ENCODE peak calls at places on chromosomes 4 and X, in six cellular contexts. T is colonic mucosa, P is heart left ventricle, B is skeletal muscle cell, N is PC-9, G is PC-3. X is an unnamed sample.

GRCh38 chr4:74365761-74366160 is 816 bp downstream of the EREG start:
- DNase-seq in T (peak; percentile 73), P (no peak), B (no peak), N (no peak), G (no peak), X (no peak)

GRCh38 chr4:160276785-160277325 is 1174.0 kb downstream of the RAPGEF2 start:
- DNase-seq in T (no peak), P (no peak), B (no peak), N (no peak), G (no peak), X (no peak)

GRCh38 chrX:1535241-1536041 is 1.5 kb downstream of the P2RY8 start:
- DNase-seq in T (peak; percentile 32), P (no peak), B (no peak), N (no peak), G (no peak), X (peak; percentile 11)

GRCh38 chr4:66169341-66169740 is 499.1 kb upstream of the EPHA5 start:
- DNase-seq in T (no peak), P (no peak), B (no peak), N (no peak), G (peak; percentile 74), X (no peak)

GRCh38 chrX:154356596-154356995 is 17.8 kb downstream of the FLNA start:
- DNase-seq in T (no peak), P (no peak), B (no peak), N (no peak), G (no peak), X (no peak)

GRCh38 chr4:180751009-180751408 is 1492.2 kb upstream of the TENM3 start:
- DNase-seq in T (no peak), P (no peak), B (peak; percentile 31), N (no peak), G (peak; percentile 6), X (no peak)

GRCh38 chr4:143025111-143025704 is 159.5 kb upstream of the USP38 start:
- DNase-seq in T (no peak), P (no peak), B (peak; percentile 11), N (peak; percentile 8), G (peak; percentile 55), X (no peak)

GRCh38 chrX:23304881-23305280 is 29.8 kb upstream of the PTCHD1 start:
- DNase-seq in T (no peak), P (no peak), B (no peak), N (no peak), G (no peak), X (no peak)

GRCh38 chrX:16484338-16484737 is 165.6 kb upstream of the S100G start:
- DNase-seq in T (no peak), P (no peak), B (peak; percentile 79), N (peak; percentile 25), G (peak; percentile 95), X (peak; percentile 49)

GRCh38 chr4:990746-991367 is 2.3 kb downstream of the SLC26A1 start:
- DNase-seq in T (no peak), P (peak; percentile 19), B (no peak), N (no peak), G (no peak), X (no peak)

GRCh38 chr4:119647558-119647957 is 19.0 kb upstream of the PDE5A start:
- DNase-seq in T (no peak), P (no peak), B (peak; percentile 48), N (no peak), G (no peak), X (no peak)

GRCh38 chrX:42778096-42778495 is at the start of gene PPP1R2C:
- DNase-seq in T (no peak), P (no peak), B (no peak), N (no peak), G (no peak), X (no peak)

GRCh38 chr4:118173956-118174355 is 139.7 kb downstream of the NDST3 start:
- DNase-seq in T (no peak), P (no peak), B (peak; percentile 77), N (no peak), G (peak; percentile 4), X (peak; percentile 84)

GRCh38 chr4:158446106-158446505 is 75.6 kb upstream of the RXFP1 start:
- DNase-seq in T (no peak), P (no peak), B (peak; percentile 72), N (no peak), G (peak; percentile 15), X (no peak)

GRCh38 chr4:69649629-69650028 is 3.4 kb downstream of the UGT2A1 start:
- DNase-seq in T (no peak), P (no peak), B (no peak), N (no peak), G (no peak), X (no peak)

GRCh38 chr4:158333820-158334219 is 123.5 kb downstream of the TMEM144 start:
- DNase-seq in T (no peak), P (no peak), B (no peak), N (no peak), G (no peak), X (no peak)

GRCh38 chr4:150004481-150004880 is 73.8 kb upstream of the DCLK2 start:
- DNase-seq in T (no peak), P (no peak), B (no peak), N (no peak), G (no peak), X (peak; percentile 51)

GRCh38 chr4:80424225-80424581 is 88.7 kb downstream of the CFAP299 start:
- DNase-seq in T (no peak), P (no peak), B (no peak), N (no peak), G (no peak), X (no peak)

GRCh38 chr4:41844327-41844726 is 90.9 kb upstream of the TMEM33 start:
- DNase-seq in T (no peak), P (no peak), B (no peak), N (no peak), G (peak; percentile 15), X (no peak)

GRCh38 chr4:158513246-158513645 is 8.4 kb upstream of the RXFP1 start:
- DNase-seq in T (no peak), P (no peak), B (no peak), N (no peak), G (no peak), X (no peak)

GRCh38 chrX:115948018-115948923 is 222.3 kb upstream of the AGTR2 start:
- DNase-seq in T (peak; percentile 46), P (no peak), B (no peak), N (peak; percentile 21), G (peak; percentile 67), X (no peak)

GRCh38 chr4:6815029-6815836 is 32.7 kb downstream of the KIAA0232 start:
- DNase-seq in T (no peak), P (no peak), B (no peak), N (no peak), G (no peak), X (no peak)

GRCh38 chr4:143559757-143560147 is 46.2 kb downstream of the SMARCA5 start:
- DNase-seq in T (no peak), P (peak; percentile 33), B (no peak), N (no peak), G (no peak), X (no peak)

GRCh38 chr4:30904593-30904992 is 184.4 kb downstream of the PCDH7 start:
- DNase-seq in T (peak; percentile 24), P (no peak), B (no peak), N (no peak), G (no peak), X (no peak)

GRCh38 chr4:107546637-107547036 is 173.4 kb downstream of the PAPSS1 start:
- DNase-seq in T (no peak), P (no peak), B (no peak), N (no peak), G (no peak), X (no peak)

GRCh38 chr4:68582339-68582717 is 6.2 kb upstream of the UGT2B17 start:
- DNase-seq in T (no peak), P (no peak), B (no peak), N (no peak), G (peak; percentile 30), X (no peak)

GRCh38 chrX:72466493-72466892 is 106.2 kb downstream of the HDAC8 start:
- DNase-seq in T (no peak), P (no peak), B (no peak), N (no peak), G (no peak), X (no peak)

GRCh38 chr4:173367285-173367684 is 3.5 kb upstream of the SAP30 start:
- DNase-seq in T (no peak), P (no peak), B (no peak), N (no peak), G (peak; percentile 53), X (peak; percentile 11)

GRCh38 chrX:39835241-39835640 is 262.5 kb downstream of the BCOR start:
- DNase-seq in T (no peak), P (no peak), B (no peak), N (no peak), G (no peak), X (no peak)

GRCh38 chr4:25180524-25181131 is 20.4 kb upstream of the SEPSECS start:
- DNase-seq in T (peak; percentile 24), P (no peak), B (no peak), N (peak; percentile 3), G (peak; percentile 50), X (no peak)
- H3K4me3 ChIP-seq in T (no peak overlapping the region), P (no peak overlapping the region), B (no peak overlapping the region), N (no peak overlapping the region), G (no peak overlapping the region), X (no peak overlapping the region)

DNA sequence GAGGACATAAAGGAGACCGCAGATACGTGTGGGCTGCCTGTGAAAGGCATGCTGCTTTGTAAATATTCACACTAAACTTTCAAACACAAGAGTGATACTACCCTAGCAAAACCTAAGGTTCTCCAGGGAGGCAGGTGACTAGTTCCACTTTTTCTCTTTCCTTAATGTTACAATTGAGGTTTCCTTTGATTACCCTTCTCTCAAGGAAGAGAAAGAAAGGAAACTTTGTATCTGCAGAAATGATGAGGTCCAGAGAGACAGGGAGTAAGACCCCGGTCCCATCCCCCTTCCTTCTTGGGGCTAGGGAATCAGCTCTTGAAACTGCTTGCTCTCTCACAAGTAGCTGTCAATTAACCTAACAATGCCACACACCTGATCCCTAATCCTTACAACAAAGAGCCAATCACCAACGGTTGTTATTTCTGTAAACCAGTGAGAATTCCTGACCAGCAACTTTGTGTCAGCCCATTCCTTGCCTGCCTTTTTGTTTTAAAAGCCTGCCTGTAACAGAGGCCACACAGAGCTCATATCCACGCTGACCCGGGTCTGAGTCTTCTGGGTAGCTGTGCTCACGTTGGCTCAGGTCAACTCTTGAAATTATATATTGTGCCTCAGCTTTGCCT is 754.8 kb upstream of the FRG1 start:
- DNase-seq in T (no peak), P (no peak), B (no peak), N (no peak), G (no peak), X (no peak)
- H3K4me3 ChIP-seq in T (no peak overlapping the region), P (no peak overlapping the region), B (no peak overlapping the region), N (no peak overlapping the region), G (no peak overlapping the region), X (no peak overlapping the region)

DNA sequence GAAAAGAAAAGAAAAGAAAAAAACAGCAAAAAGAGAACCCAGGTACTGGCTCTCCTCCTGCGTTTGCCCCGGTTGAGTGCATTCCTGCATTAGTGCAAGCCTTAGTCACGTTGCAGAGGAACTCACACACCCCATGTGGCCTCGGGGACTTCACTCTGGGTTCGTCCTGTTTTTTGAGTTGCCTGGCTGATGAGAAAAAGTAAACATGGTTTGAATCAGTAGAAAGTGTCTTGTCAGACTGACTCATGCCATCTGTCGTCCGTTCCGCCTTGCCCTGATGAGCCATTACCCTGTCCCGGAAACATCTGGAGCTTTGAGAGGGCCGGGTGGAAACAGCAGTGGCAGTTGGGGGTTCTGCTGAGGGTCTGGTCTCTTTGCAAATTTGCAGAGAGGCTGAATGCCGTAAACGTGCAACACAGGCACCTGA is 16.3 kb downstream of the CD99 start:
- DNase-seq in T (peak; percentile 47), P (peak; percentile 70), B (peak; percentile 72), N (peak; percentile 82), G (peak; percentile 94), X (peak; percentile 89)
- H3K4me3 ChIP-seq in T (no peak overlapping the region), P (peak overlapping the region; percentile 15), B (peak overlapping the region; percentile 2), N (no peak overlapping the region), G (peak overlapping the region; percentile 46), X (no peak overlapping the region)

GRCh38 chr4:38837849-38838248 is 18.8 kb downstream of the TLR6 start:
- DNase-seq in T (no peak), P (no peak), B (no peak), N (no peak), G (peak; percentile 60), X (no peak)
- H3K4me3 ChIP-seq in T (no peak overlapping the region), P (no peak overlapping the region), B (no peak overlapping the region), N (no peak overlapping the region), G (no peak overlapping the region), X (no peak overlapping the region)